ENCODE peak calls at places on chromosomes 6 and 20, in nine cellular contexts. N, B, X, V, J, S, Z, T and F are unnamed samples.

GRCh38 chr6:52081237-52081636 is 6.2 kb downstream of the PKHD1 start:
- DNase-seq in J (no peak), B (no peak), T (no peak), N (no peak), S (no peak), Z (no peak), V (no peak), X (no peak), F (no peak)

GRCh38 chr6:41375598-41376151 is 40.3 kb downstream of the NCR2 start:
- DNase-seq in Z (no peak), X (peak), N (no peak), T (no peak), V (no peak), S (no peak), J (no peak), B (no peak), F (no peak)

GRCh38 chr6:134207431-134207830 is 110.5 kb downstream of the SGK1 start:
- DNase-seq in B (no peak), N (no peak), Z (no peak), V (no peak), S (no peak), J (no peak), T (no peak), X (no peak), F (no peak)

GRCh38 chr20:45957021-45957941 is 14.7 kb downstream of the ZNF335 start:
- DNase-seq in T (no peak), N (no peak), B (no peak), X (no peak), S (no peak), Z (no peak), J (peak), V (no peak), F (peak)

GRCh38 chr6:43817192-43817591 is 47.2 kb downstream of the VEGFA start:
- DNase-seq in Z (peak), B (no peak), N (peak), J (no peak), X (peak), S (no peak), V (no peak), T (no peak), F (no peak)

GRCh38 chr6:54294965-54295532 is 13.2 kb upstream of the TINAG start:
- DNase-seq in N (no peak), S (no peak), X (no peak), J (no peak), V (no peak), B (no peak), T (peak), Z (no peak), F (no peak)

GRCh38 chr6:170554888-170555137 is 644 bp downstream of the TBP start:
- DNase-seq in Z (no peak), T (no peak), X (no peak), V (no peak), J (no peak), S (no peak), B (no peak), N (no peak), F (no peak)

GRCh38 chr20:32231847-32232246 is 24.2 kb downstream of the POFUT1 start:
- DNase-seq in N (no peak), J (no peak), Z (peak), B (no peak), X (no peak), T (no peak), V (no peak), S (peak), F (no peak)

GRCh38 chr6:156848533-156848932 is 71.4 kb downstream of the ARID1B start:
- DNase-seq in Z (no peak), S (no peak), J (no peak), X (no peak), T (peak), V (no peak), N (no peak), B (peak), F (no peak)

GRCh38 chr6:133399426-133399825 is 158.3 kb downstream of the EYA4 start:
- DNase-seq in X (no peak), S (no peak), N (no peak), T (no peak), Z (no peak), B (no peak), V (no peak), J (no peak), F (no peak)

GRCh38 chr20:5688431-5688972 is 61.7 kb upstream of the SHLD1 start:
- DNase-seq in V (no peak), B (no peak), S (no peak), T (peak), X (no peak), J (no peak), N (no peak), Z (peak), F (no peak)

GRCh38 chr6:13710552-13711383 is 867 bp downstream of the RANBP9 start:
- DNase-seq in J (peak), T (peak), B (peak), V (peak), Z (peak), N (peak), S (peak), X (peak), F (peak)

GRCh38 chr6:28985396-28986164 is 19.5 kb downstream of the ZNF311 start:
- DNase-seq in T (peak), J (peak), S (no peak), B (peak), N (peak), X (peak), V (peak), Z (no peak), F (peak)

GRCh38 chr6:111700135-111700690 is 94.5 kb upstream of the TRAF3IP2 start:
- DNase-seq in T (no peak), N (no peak), Z (no peak), B (no peak), V (no peak), X (no peak), S (no peak), J (no peak), F (no peak)

GRCh38 chr20:44701116-44701865 is 13.9 kb upstream of the CCN5 start:
- DNase-seq in Z (no peak), S (no peak), N (no peak), J (no peak), T (no peak), B (no peak), V (no peak), X (peak), F (no peak)

GRCh38 chr20:20677186-20677585 is 35.3 kb downstream of the RALGAPA2 start:
- DNase-seq in V (no peak), B (no peak), J (no peak), N (no peak), S (no peak), T (no peak), X (no peak), Z (no peak), F (no peak)

GRCh38 chr6:17842014-17842776 is 135.5 kb upstream of the NUP153 start:
- DNase-seq in X (no peak), Z (no peak), V (no peak), B (no peak), N (no peak), T (no peak), S (no peak), J (no peak), F (no peak)

GRCh38 chr20:21505810-21506530 is 7.9 kb downstream of the NKX2-2 start:
- DNase-seq in Z (peak), X (peak), T (peak), S (peak), V (no peak), B (peak), N (peak), J (no peak), F (no peak)

GRCh38 chr6:711925-712324 is 19.0 kb upstream of the EXOC2 start:
- DNase-seq in N (no peak), B (no peak), T (no peak), Z (no peak), J (no peak), S (no peak), V (no peak), X (no peak), F (no peak)

GRCh38 chr20:62782149-62782892 is 14.0 kb upstream of the MRGBP start:
- DNase-seq in Z (no peak), S (no peak), N (no peak), B (no peak), J (no peak), V (no peak), T (no peak), X (peak), F (no peak)

GRCh38 chr6:113301651-113302050 is 555.5 kb upstream of the MARCKS start:
- DNase-seq in X (no peak), J (no peak), S (no peak), B (no peak), Z (no peak), N (no peak), T (no peak), V (no peak), F (no peak)

GRCh38 chr6:37321516-37321915 is 32.3 kb upstream of the RNF8 start:
- DNase-seq in N (no peak), S (no peak), V (no peak), Z (no peak), J (no peak), T (no peak), X (no peak), B (no peak), F (no peak)

GRCh38 chr6:12136905-12137304 is 124.8 kb downstream of the HIVEP1 start:
- DNase-seq in J (no peak), S (no peak), N (no peak), B (no peak), X (no peak), Z (no peak), T (no peak), V (no peak), F (no peak)

GRCh38 chr6:136726837-136727557 is 65.3 kb downstream of the MAP3K5 start:
- DNase-seq in V (no peak), B (no peak), Z (no peak), J (no peak), X (no peak), S (no peak), N (no peak), T (no peak), F (no peak)

GRCh38 chr20:4449977-4450715 is 271.6 kb upstream of the PRND start:
- DNase-seq in B (no peak), T (no peak), N (no peak), X (peak), S (no peak), J (no peak), V (no peak), Z (no peak), F (no peak)

GRCh38 chr6:78875505-78875904 is 8.2 kb downstream of the IRAK1BP1 start:
- DNase-seq in B (no peak), N (no peak), J (no peak), X (no peak), S (no peak), T (no peak), Z (no peak), V (no peak), F (no peak)

GRCh38 chr6:85361643-85362014 is 88.3 kb upstream of the NT5E start:
- DNase-seq in N (no peak), T (no peak), J (no peak), Z (no peak), B (no peak), X (no peak), S (no peak), V (no peak), F (no peak)

GRCh38 chr6:88294702-88295101 is 128.6 kb upstream of the CNR1 start:
- DNase-seq in T (no peak), S (no peak), V (no peak), J (no peak), N (no peak), B (no peak), X (no peak), Z (no peak), F (no peak)

GRCh38 chr6:147005499-147005898 is 198.7 kb upstream of the STXBP5 start:
- DNase-seq in V (no peak), T (no peak), Z (no peak), B (no peak), X (peak), S (no peak), N (no peak), J (no peak), F (no peak)

GRCh38 chr6:81933648-81934047 is 181.2 kb upstream of the TENT5A start:
- DNase-seq in B (no peak), Z (no peak), T (no peak), S (no peak), V (no peak), X (no peak), N (no peak), J (no peak), F (no peak)

GRCh38 chr20:32992015-32992641 is 12.1 kb downstream of the SUN5 start:
- DNase-seq in X (no peak), T (no peak), Z (no peak), N (no peak), B (no peak), V (no peak), S (peak), J (no peak), F (no peak)

GRCh38 chr6:90304308-90304707 is 7.7 kb upstream of the BACH2 start:
- DNase-seq in Z (no peak), S (no peak), T (no peak), X (no peak), B (no peak), N (no peak), J (no peak), V (no peak), F (no peak)

GRCh38 chr6:84227044-84227433 is 404 bp downstream of the CEP162 start:
- DNase-seq in V (no peak), Z (no peak), S (no peak), T (no peak), J (no peak), B (no peak), N (no peak), X (peak), F (no peak)

GRCh38 chr6:168197636-168198301 is 118.8 kb upstream of the FRMD1 start:
- DNase-seq in S (no peak), J (peak), Z (no peak), X (no peak), N (no peak), T (no peak), V (no peak), B (no peak), F (peak)

GRCh38 chr20:44851545-44851944 is 34.0 kb upstream of the YWHAB start:
- DNase-seq in N (peak), B (no peak), X (no peak), V (no peak), T (no peak), J (no peak), S (no peak), Z (no peak), F (no peak)

GRCh38 chr20:18638768-18639167 is 50.9 kb downstream of the DTD1 start:
- DNase-seq in X (no peak), J (no peak), S (no peak), T (no peak), Z (no peak), V (no peak), B (no peak), N (no peak), F (no peak)

GRCh38 chr6:3355358-3356055 is 96.8 kb downstream of the PSMG4 start:
- DNase-seq in Z (no peak), N (peak), V (peak), B (peak), S (no peak), T (peak), J (no peak), X (peak), F (peak)

GRCh38 chr20:16608265-16608636 is 35.0 kb upstream of the KIF16B start:
- DNase-seq in V (peak), T (no peak), N (peak), J (no peak), S (no peak), Z (no peak), X (no peak), B (no peak), F (no peak)

GRCh38 chr6:170225852-170226417 is 64.9 kb downstream of the DLL1 start:
- DNase-seq in V (no peak), X (no peak), T (no peak), Z (no peak), J (peak), N (no peak), S (peak), B (no peak), F (peak)

GRCh38 chr6:32842690-32843089 is 1.2 kb downstream of the PSMB8 start:
- DNase-seq in N (no peak), J (no peak), V (no peak), S (no peak), B (no peak), Z (no peak), X (no peak), T (no peak), F (no peak)
- H3K27ac ChIP-seq in N (peak), J (no peak), V (peak), S (peak), B (peak), Z (peak), X (no peak), T (no peak), F (peak)

DNA sequence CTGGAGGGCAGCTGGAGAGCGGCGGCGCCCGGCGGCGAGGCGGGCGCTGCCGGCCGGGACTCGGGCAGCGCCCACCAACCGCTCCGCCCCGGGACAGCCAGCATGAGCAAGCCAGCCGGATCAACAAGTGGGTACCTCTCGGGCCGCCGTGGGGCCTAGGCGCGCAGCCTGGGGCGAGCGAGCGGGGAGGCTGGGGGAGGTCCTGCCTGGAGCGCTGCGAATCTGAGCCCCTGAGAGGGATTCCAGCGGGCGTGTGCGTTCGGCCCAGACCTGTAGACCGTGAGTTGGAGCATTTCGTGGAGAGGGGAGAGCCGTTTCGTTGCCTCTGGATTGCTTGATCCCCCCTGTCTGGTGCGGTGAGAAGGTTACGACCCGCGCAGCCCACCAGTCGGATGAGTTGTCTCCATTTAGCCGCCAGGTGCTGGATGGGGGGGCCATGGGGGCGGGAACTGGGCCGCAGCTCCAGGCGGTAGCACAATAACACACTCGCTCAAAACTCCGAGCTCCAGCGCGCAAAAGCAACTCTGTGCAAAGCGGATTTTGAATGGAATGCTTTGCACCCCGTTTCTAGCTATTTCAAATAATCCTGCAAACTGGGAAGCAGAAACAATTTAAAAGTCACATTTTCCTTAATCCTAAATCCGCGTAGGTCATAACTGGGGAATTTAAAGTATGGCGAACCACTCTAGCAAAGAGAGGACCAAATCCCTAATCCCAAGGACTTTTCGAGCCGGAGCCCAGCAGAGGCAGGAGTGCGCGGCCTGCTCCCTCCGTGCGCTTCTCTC is 1.0 kb downstream of the NR2E1 start:
- DNase-seq in X (peak), B (no peak), J (no peak), T (no peak), S (no peak), Z (no peak), N (no peak), V (no peak), F (no peak)
- H3K4me3 ChIP-seq in X (peak), B (no peak), J (peak), T (no peak), S (no peak), Z (no peak), N (no peak), V (peak), F (no peak)

GRCh38 chr20:13749811-13750210 is 34.9 kb downstream of the ESF1 start:
- DNase-seq in T (no peak), Z (peak), S (no peak), J (no peak), N (no peak), V (no peak), X (no peak), B (no peak), F (no peak)

GRCh38 chr20:13745784-13746183 is 38.9 kb downstream of the ESF1 start:
- DNase-seq in Z (no peak), N (no peak), V (no peak), B (no peak), X (no peak), T (no peak), J (no peak), S (no peak), F (no peak)

GRCh38 chr20:13741879-13742278 is 42.8 kb downstream of the ESF1 start:
- DNase-seq in Z (no peak), N (no peak), B (no peak), S (no peak), J (no peak), V (no peak), X (no peak), T (no peak), F (no peak)

GRCh38 chr20:13739726-13740649 is 44.7 kb downstream of the ESF1 start:
- DNase-seq in N (no peak), J (no peak), B (no peak), X (no peak), V (no peak), Z (no peak), T (no peak), S (no peak), F (no peak)

GRCh38 chr20:13744403-13744802 is 40.3 kb downstream of the ESF1 start:
- DNase-seq in T (no peak), X (no peak), V (no peak), N (no peak), J (no peak), S (no peak), Z (no peak), B (no peak), F (no peak)
- H3K27ac ChIP-seq in T (no peak), X (no peak), V (no peak), N (no peak), J (no peak), S (no peak), Z (no peak), B (no peak), F (peak)

DNA sequence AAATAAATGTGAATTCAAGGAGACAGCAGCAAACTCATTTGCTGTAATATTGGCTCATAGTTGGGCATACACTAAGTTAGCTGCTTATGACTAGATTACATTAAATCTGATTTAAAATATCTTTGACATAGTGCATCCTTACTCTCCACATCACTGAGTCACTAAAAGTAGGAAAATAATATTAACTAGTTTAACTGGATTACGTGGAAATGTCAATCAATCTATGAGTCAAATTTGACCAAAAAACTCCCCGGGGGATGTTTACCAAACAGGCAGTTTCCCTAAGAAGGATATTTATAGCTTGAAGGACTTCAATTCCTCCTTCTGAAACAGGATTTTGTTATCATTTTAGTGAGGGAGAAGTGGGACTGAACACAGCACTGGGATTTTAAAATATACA is 366.5 kb downstream of the ESR1 start:
- DNase-seq in Z (no peak), T (no peak), N (no peak), J (no peak), B (no peak), X (no peak), V (no peak), S (no peak), F (no peak)
- H3K4me3 ChIP-seq in Z (no peak), T (no peak), N (no peak), J (no peak), B (no peak), X (no peak), V (no peak), S (no peak), F (no peak)

DNA sequence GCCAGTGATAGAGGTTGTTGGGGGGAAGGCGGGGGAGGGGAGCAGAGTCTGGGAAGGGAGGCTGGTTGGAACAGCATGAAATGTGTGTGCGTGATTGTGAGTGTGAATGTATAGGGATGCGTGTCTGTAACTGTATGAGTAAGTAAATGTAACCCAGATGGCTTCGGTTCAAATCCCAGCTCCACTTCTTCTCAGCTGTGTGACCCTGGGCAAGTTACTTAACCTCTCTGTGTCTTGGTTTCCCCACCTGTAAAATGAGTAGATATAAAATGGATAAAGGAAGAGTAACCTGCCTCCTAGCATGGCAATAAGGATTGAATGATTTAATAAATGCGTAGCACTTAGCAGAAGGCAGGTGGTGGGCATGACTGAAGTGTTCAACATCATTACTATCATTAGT is 24.1 kb downstream of the MAFB start:
- DNase-seq in N (no peak), S (no peak), T (no peak), J (no peak), V (no peak), X (no peak), B (no peak), Z (no peak), F (no peak)
- H3K27ac ChIP-seq in N (no peak), S (no peak), T (no peak), J (no peak), V (no peak), X (no peak), B (peak), Z (no peak), F (no peak)